ENCODE peak calls at places on chromosomes 5 and 9, in seven cellular contexts. L is gastrocnemius medialis; G is retinal pigment epithelial cell; O is lung; K is CD8-positive, alpha-beta T cell; E is adrenal gland; I is Peyer's patch. J is an unnamed sample.

GRCh38 chr5:33688041-33688980 is 203.5 kb downstream of the ADAMTS12 start:
- DNase-seq in L (no peak), G (no peak), O (no peak), K (no peak), E (no peak), I (no peak), J (no peak)

GRCh38 chr5:123511290-123511647 is 708 bp upstream of the CSNK1G3 start:
- DNase-seq in L (no peak), G (peak; percentile 48), O (no peak), K (no peak), E (no peak), I (no peak), J (peak; percentile 15)

GRCh38 chr9:117403848-117404247 is 11.0 kb downstream of the ASTN2 start:
- DNase-seq in L (no peak), G (no peak), O (no peak), K (no peak), E (no peak), I (no peak), J (no peak)

GRCh38 chr9:116264361-116264760 is 110.8 kb downstream of the PAPPA start:
- DNase-seq in L (no peak), G (no peak), O (no peak), K (no peak), E (no peak), I (no peak), J (no peak)

GRCh38 chr9:72292184-72292787 is 72.7 kb downstream of the ZFAND5 start:
- DNase-seq in L (no peak), G (peak; percentile 13), O (no peak), K (no peak), E (no peak), I (no peak), J (no peak)

GRCh38 chr5:44332360-44332971 is 56.8 kb downstream of the FGF10 start:
- DNase-seq in L (no peak), G (peak; percentile 5), O (no peak), K (no peak), E (no peak), I (no peak), J (peak; percentile 3)

GRCh38 chr9:102832814-102833213 is 162.3 kb upstream of the CYLC2 start:
- DNase-seq in L (no peak), G (no peak), O (no peak), K (no peak), E (no peak), I (no peak), J (no peak)

GRCh38 chr9:70258692-70259511 is at the start of gene SMC5:
- DNase-seq in L (peak; percentile 75), G (no peak), O (peak; percentile 89), K (peak; percentile 76), E (peak; percentile 94), I (peak; percentile 95), J (peak; percentile 91)

GRCh38 chr5:176547811-176548210 is 1.3 kb upstream of the CDHR2 start:
- DNase-seq in L (no peak), G (no peak), O (no peak), K (no peak), E (no peak), I (peak; percentile 83), J (no peak)

GRCh38 chr9:22278426-22278825 is 168.2 kb upstream of the DMRTA1 start:
- DNase-seq in L (no peak), G (peak; percentile 28), O (no peak), K (no peak), E (no peak), I (no peak), J (peak; percentile 5)

GRCh38 chr5:91383027-91383955 is at the start of gene ARRDC3:
- DNase-seq in L (peak; percentile 93), G (peak; percentile 84), O (peak; percentile 95), K (peak; percentile 94), E (peak; percentile 98), I (peak; percentile 98), J (peak; percentile 87)

GRCh38 chr5:180135128-180135955 is 63.8 kb upstream of the RNF130 start:
- DNase-seq in L (no peak), G (no peak), O (no peak), K (no peak), E (no peak), I (peak; percentile 44), J (peak; percentile 61)

GRCh38 chr9:124394596-124394995 is 20.6 kb downstream of the PSMB7 start:
- DNase-seq in L (no peak), G (no peak), O (no peak), K (no peak), E (no peak), I (no peak), J (no peak)

GRCh38 chr9:74379718-74380117 is 117.4 kb upstream of the RORB start:
- DNase-seq in L (no peak), G (peak; percentile 35), O (no peak), K (no peak), E (peak; percentile 57), I (no peak), J (no peak)

GRCh38 chr9:101677864-101678263 is 60.6 kb downstream of the GRIN3A start:
- DNase-seq in L (no peak), G (no peak), O (no peak), K (no peak), E (no peak), I (no peak), J (no peak)

GRCh38 chr9:99594056-99594780 is 227.5 kb upstream of the NR4A3 start:
- DNase-seq in L (no peak), G (no peak), O (no peak), K (no peak), E (peak; percentile 61), I (no peak), J (no peak)

GRCh38 chr5:133565993-133566392 is 46.3 kb downstream of the FSTL4 start:
- DNase-seq in L (no peak), G (no peak), O (no peak), K (no peak), E (no peak), I (no peak), J (no peak)

DNA sequence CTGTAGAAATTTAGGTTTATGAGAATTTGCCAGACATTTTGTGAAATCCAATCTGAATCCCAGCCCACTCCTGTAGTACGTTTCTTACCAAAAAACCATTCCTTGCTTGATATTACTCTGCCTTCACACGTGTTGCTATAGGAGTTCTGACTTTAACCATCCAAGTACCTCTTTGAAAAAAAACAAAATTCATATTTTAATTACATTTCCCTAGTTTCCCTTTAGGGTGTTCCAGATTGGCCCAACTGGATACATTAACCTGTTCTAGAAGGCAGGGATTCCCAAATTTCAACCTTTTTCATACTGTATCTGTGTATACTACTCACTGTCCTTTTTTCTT is 1.4 kb upstream of the PJA2 start:
- DNase-seq in L (no peak), G (no peak), O (no peak), K (no peak), E (no peak), I (no peak), J (no peak)
- H3K4me3 ChIP-seq in L (peak overlapping the region; percentile 95), G (peak overlapping the region; percentile 75), O (no peak overlapping the region), K (peak overlapping the region; percentile 73), E (peak overlapping the region; percentile 76), I (peak overlapping the region; percentile 96), J (peak overlapping the region; percentile 53)

GRCh38 chr5:6483880-6484382 is 35.3 kb downstream of the UBE2QL1 start:
- DNase-seq in L (no peak), G (no peak), O (no peak), K (no peak), E (no peak), I (no peak), J (no peak)
- H3K4me3 ChIP-seq in L (no peak overlapping the region), G (no peak overlapping the region), O (no peak overlapping the region), K (no peak overlapping the region), E (no peak overlapping the region), I (no peak overlapping the region), J (no peak overlapping the region)

GRCh38 chr5:60519372-60519771 is 180.6 kb downstream of the DEPDC1B start:
- DNase-seq in L (no peak), G (no peak), O (no peak), K (no peak), E (no peak), I (no peak), J (no peak)

GRCh38 chr5:60522299-60522915 is 177.6 kb downstream of the DEPDC1B start:
- DNase-seq in L (no peak), G (no peak), O (no peak), K (no peak), E (no peak), I (no peak), J (peak; percentile 52)

GRCh38 chr5:60517850-60518249 is 182.1 kb downstream of the DEPDC1B start:
- DNase-seq in L (no peak), G (no peak), O (no peak), K (no peak), E (no peak), I (no peak), J (no peak)

GRCh38 chr5:60521379-60522298 is 178.3 kb downstream of the DEPDC1B start:
- DNase-seq in L (no peak), G (no peak), O (no peak), K (no peak), E (no peak), I (no peak), J (no peak)

DNA sequence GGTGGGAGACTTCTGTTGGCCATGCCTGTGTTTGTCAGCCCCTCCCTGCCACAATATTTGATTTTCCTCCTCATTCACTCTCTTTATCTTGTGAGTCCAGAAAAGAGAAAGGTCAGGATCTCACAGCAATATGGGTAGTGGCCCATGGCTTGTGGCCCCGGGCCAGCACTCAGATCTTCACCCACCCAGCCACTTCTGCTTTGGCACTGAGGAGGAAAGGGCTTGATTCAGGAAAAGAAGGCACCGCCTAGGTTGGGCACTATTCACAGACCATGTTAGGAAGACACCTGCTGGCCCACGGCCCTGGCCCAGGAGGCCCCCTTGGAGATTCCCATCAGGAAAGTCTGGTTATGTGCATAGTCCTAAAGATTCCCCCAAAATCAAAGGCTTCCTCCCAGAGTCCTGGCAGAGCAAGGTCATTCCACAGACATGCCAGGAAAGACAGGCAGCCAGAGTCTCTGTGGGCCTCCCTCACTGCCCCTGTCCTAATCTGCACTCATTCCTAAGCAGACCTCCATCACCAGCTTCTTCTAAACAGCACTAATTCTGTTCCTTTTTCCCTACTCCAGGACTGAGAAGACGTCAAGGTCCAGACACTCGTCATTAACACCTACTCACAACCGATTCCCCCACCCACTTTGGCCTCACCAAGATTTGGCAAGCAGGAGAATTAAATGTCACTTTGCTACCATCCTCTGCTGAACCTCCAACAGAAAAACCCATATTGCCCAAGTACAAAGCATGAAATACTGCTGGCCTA is 179.3 kb downstream of the DEPDC1B start:
- DNase-seq in L (no peak), G (no peak), O (no peak), K (no peak), E (no peak), I (no peak), J (no peak)
- H3K4me3 ChIP-seq in L (no peak overlapping the region), G (no peak overlapping the region), O (no peak overlapping the region), K (no peak overlapping the region), E (no peak overlapping the region), I (no peak overlapping the region), J (no peak overlapping the region)

GRCh38 chr5:38726279-38726678 is 119.5 kb upstream of the OSMR start:
- DNase-seq in L (no peak), G (no peak), O (no peak), K (no peak), E (no peak), I (no peak), J (no peak)

GRCh38 chr5:38724301-38725030 is 121.3 kb upstream of the OSMR start:
- DNase-seq in L (no peak), G (no peak), O (no peak), K (no peak), E (no peak), I (no peak), J (peak; percentile 49)

GRCh38 chr5:38722918-38723317 is 122.9 kb upstream of the OSMR start:
- DNase-seq in L (no peak), G (no peak), O (no peak), K (no peak), E (no peak), I (no peak), J (no peak)

GRCh38 chr5:38723423-38723822 is 122.4 kb upstream of the OSMR start:
- DNase-seq in L (no peak), G (no peak), O (no peak), K (no peak), E (no peak), I (no peak), J (no peak)

GRCh38 chr5:38725419-38725865 is 120.4 kb upstream of the OSMR start:
- DNase-seq in L (no peak), G (no peak), O (no peak), K (no peak), E (no peak), I (no peak), J (no peak)
- H3K4me3 ChIP-seq in L (no peak overlapping the region), G (no peak overlapping the region), O (no peak overlapping the region), K (no peak overlapping the region), E (no peak overlapping the region), I (no peak overlapping the region), J (no peak overlapping the region)

J was measured in skeletal muscle cell.